ENCODE peak calls at places on chromosome 2, in four cellular contexts. D is adrenal gland, A is transverse colon, H is AG04449. Q is an unnamed sample.

GRCh38 chr2:140057928-140058327 is 1277.7 kb upstream of the NXPH2 start:
- DNase-seq in D (no peak), A (no peak), H (no peak), Q (no peak)

GRCh38 chr2:36663851-36664715 is 32.4 kb upstream of the VIT start:
- DNase-seq in D (peak), A (no peak), H (no peak), Q (peak)

GRCh38 chr2:31080361-31080760 is 57.9 kb downstream of the GALNT14 start:
- DNase-seq in D (no peak), A (no peak), H (no peak), Q (no peak)

GRCh38 chr2:197261808-197262226 is 48.8 kb downstream of the ANKRD44 start:
- DNase-seq in D (no peak), A (no peak), H (no peak), Q (no peak)

GRCh38 chr2:240624011-240624949 is 1.0 kb upstream of the GPR35 start:
- DNase-seq in D (no peak), A (no peak), H (no peak), Q (no peak)

GRCh38 chr2:15363142-15363541 is 198.0 kb downstream of the NBAS start:
- DNase-seq in D (no peak), A (no peak), H (peak), Q (peak)

GRCh38 chr2:52416340-52416739 is 1351.3 kb upstream of the CHAC2 start:
- DNase-seq in D (no peak), A (no peak), H (no peak), Q (no peak)

GRCh38 chr2:159710601-159711180 is 1.6 kb upstream of the MARCHF7 start:
- DNase-seq in D (no peak), A (no peak), H (no peak), Q (no peak)

GRCh38 chr2:104344985-104345384 is 508.9 kb upstream of the POU3F3 start:
- DNase-seq in D (no peak), A (no peak), H (no peak), Q (no peak)

GRCh38 chr2:226888378-226888915 is 52.6 kb downstream of the RHBDD1 start:
- DNase-seq in D (no peak), A (no peak), H (no peak), Q (no peak)
- H3K4me3 ChIP-seq in D (no peak), A (no peak), H (no peak), Q (no peak)

GRCh38 chr2:238596571-238597551 is 170.1 kb downstream of the ASB1 start:
- DNase-seq in D (peak), A (peak), H (peak), Q (peak)
- H3K4me3 ChIP-seq in D (no peak), A (no peak), H (no peak), Q (no peak)

GRCh38 chr2:66437601-66438497 is 2.9 kb downstream of the MEIS1 start:
- DNase-seq in D (no peak), A (no peak), H (no peak), Q (no peak)
- H3K4me3 ChIP-seq in D (peak), A (peak), H (peak), Q (peak)

DNA sequence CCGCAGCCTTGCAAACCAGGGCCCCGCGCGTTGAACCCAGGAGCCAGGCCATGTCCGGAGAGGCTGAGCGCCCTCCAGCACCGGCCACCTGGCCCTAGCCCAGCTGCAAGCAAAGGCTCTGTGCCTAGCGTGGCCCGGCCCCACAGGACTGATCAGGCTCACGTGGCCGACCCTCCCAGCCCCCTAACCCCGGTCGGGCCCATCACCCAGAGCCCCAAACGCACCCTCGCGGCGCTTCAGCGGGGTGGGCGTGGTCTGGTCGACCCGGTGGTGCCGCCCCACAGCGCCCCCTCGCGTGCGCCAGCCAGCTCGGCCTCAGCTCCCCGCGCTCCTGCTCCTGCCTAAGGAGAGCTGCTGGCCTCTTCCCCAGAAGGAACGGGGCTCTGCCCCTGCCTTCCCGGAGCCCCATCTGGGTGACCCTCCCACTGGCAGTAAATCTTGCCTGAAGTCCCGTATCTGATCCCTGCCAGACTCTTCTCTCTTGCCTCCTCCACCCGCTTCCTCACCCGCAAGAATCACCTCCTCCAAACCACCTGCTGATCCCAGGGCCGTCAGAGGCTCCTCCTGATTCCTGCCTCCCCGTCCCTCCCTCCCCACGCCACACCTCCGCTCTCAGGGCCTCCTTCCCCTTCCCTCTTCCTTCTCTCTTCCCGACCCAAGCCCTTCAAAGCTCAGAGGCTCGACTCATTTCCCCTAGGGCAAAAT is 12.3 kb upstream of the TEX51 start:
- DNase-seq in D (peak), A (peak), H (no peak), Q (no peak)
- H3K4me3 ChIP-seq in D (no peak), A (peak), H (peak), Q (peak)

GRCh38 chr2:230687498-230687897 is 25.1 kb upstream of the CAB39 start:
- DNase-seq in D (peak), A (peak), H (no peak), Q (no peak)
- H3K4me3 ChIP-seq in D (no peak), A (no peak), H (no peak), Q (no peak)

DNA sequence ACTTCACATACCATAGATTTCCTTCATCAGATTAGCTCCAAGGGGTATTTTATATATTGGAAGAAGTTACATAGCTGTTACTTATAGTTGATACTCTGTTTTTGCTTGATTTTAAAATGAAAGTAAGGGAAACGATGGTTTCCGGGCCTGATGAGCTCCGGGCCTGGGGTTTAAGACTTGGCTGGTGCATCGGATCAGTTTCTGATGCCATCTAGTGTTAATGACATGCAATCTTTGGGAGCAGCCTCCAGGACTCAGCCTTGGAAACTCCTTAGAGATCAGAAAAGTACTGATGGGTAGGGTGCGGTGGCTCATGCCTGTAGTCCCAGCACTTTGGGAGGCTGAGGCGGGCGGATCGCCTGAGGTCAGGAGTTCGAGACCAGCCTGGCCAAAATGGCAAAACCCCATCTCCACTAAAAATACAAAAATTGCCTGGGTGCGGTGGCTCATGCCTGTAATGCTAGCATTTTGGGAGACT is 47.1 kb upstream of the CNOT11 start:
- DNase-seq in D (peak), A (peak), H (peak), Q (peak)
- H3K4me3 ChIP-seq in D (no peak), A (peak), H (no peak), Q (peak)

DNA sequence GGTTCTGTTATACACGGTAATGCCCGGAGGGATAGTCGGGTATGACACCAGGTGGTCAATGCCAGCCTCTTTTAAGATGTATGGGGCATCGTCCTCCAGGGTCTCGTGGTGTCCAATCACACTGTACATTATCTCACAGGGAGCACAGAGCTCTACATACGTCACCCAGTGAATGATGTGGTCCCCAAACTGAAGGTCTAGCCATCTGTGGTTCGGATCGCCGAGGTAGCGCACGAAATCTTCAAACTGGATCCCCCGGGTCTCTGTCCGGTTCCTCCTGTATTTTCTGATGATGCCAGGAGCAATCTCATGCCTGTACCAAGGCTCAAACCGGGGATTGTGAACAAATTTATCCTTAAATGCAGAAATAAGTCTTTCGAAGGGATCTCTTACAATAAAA is 24.1 kb downstream of the CHST10 start:
- DNase-seq in D (no peak), A (no peak), H (no peak), Q (no peak)
- H3K4me3 ChIP-seq in D (no peak), A (no peak), H (no peak), Q (no peak)